ENCODE peak calls at places on chromosomes 6 and 20, in seven cellular contexts. N is mammary epithelial cell, L is psoas muscle, A is thoracic aorta, H is kidney epithelial cell, U is hepatocyte, E is vagina. M is an unnamed sample.
A peak's percentile ranks its signal among the peaks of the same experiment; 100 is the strongest.

GRCh38 chr6:16249971-16250370 is 11.6 kb downstream of the GMPR start:
- DNase-seq in L (no peak), N (peak; percentile 65), A (no peak), H (no peak), U (no peak), E (no peak), M (no peak)

GRCh38 chr20:57779401-57780003 is 69.7 kb upstream of the PMEPA1 start:
- DNase-seq in H (peak; percentile 18), A (no peak), U (peak; percentile 64), E (no peak), N (peak; percentile 64), L (no peak), M (no peak)

GRCh38 chr6:130233332-130233731 is 10.6 kb upstream of the SAMD3 start:
- DNase-seq in N (no peak), L (no peak), E (no peak), H (no peak), A (no peak), U (no peak), M (no peak)

GRCh38 chr20:33832113-33832853 is 21.1 kb downstream of the CHMP4B start:
- DNase-seq in U (no peak), A (no peak), L (no peak), H (no peak), E (no peak), N (no peak), M (no peak)

GRCh38 chr6:126955621-126956020 is 162.8 kb upstream of the RSPO3 start:
- DNase-seq in N (peak; percentile 30), U (no peak), E (no peak), H (no peak), A (no peak), L (no peak), M (peak; percentile 7)

GRCh38 chr6:21886601-21887091 is 293.1 kb downstream of the SOX4 start:
- DNase-seq in N (no peak), E (no peak), H (peak; percentile 95), L (no peak), A (no peak), U (no peak), M (no peak)

GRCh38 chr6:89411019-89411268 is 1.1 kb downstream of the RRAGD start:
- DNase-seq in L (no peak), E (no peak), A (no peak), H (no peak), N (peak; percentile 5), U (peak; percentile 45), M (no peak)

GRCh38 chr6:135105710-135106109 is 51.1 kb upstream of the HBS1L start:
- DNase-seq in A (no peak), L (no peak), H (no peak), E (no peak), N (no peak), U (no peak), M (no peak)

GRCh38 chr6:30960907-30961673 is 20.3 kb downstream of the MUCL3 start:
- DNase-seq in L (no peak), E (no peak), U (no peak), A (no peak), N (no peak), H (no peak), M (no peak)

GRCh38 chr6:113344969-113345368 is 512.2 kb upstream of the MARCKS start:
- DNase-seq in U (no peak), E (no peak), L (no peak), N (peak; percentile 14), H (no peak), A (no peak), M (no peak)

GRCh38 chr6:83183082-83183828 is 9.8 kb downstream of the PGM3 start:
- DNase-seq in L (no peak), N (peak; percentile 98), E (no peak), H (peak; percentile 51), A (no peak), U (peak; percentile 65), M (peak; percentile 42)

GRCh38 chr6:21426841-21427490 is 166.6 kb upstream of the SOX4 start:
- DNase-seq in N (no peak), L (no peak), E (no peak), H (no peak), A (no peak), U (no peak), M (no peak)

GRCh38 chr6:158028421-158028820 is 46.8 kb downstream of the SYNJ2 start:
- DNase-seq in N (no peak), U (peak; percentile 4), H (no peak), E (no peak), L (no peak), A (no peak), M (no peak)

GRCh38 chr20:48349673-48350072 is 478.1 kb downstream of the PREX1 start:
- DNase-seq in N (no peak), A (no peak), U (no peak), L (no peak), H (no peak), E (no peak), M (no peak)

GRCh38 chr20:48352628-48353027 is 475.2 kb downstream of the PREX1 start:
- DNase-seq in H (no peak), A (no peak), U (no peak), E (no peak), N (no peak), L (no peak), M (no peak)

GRCh38 chr20:48352042-48352441 is 475.8 kb downstream of the PREX1 start:
- DNase-seq in U (no peak), L (no peak), A (no peak), N (no peak), H (no peak), E (no peak), M (no peak)

GRCh38 chr20:48348022-48348421 is 479.8 kb downstream of the PREX1 start:
- DNase-seq in A (no peak), H (no peak), L (no peak), E (no peak), U (no peak), N (no peak), M (no peak)

DNA sequence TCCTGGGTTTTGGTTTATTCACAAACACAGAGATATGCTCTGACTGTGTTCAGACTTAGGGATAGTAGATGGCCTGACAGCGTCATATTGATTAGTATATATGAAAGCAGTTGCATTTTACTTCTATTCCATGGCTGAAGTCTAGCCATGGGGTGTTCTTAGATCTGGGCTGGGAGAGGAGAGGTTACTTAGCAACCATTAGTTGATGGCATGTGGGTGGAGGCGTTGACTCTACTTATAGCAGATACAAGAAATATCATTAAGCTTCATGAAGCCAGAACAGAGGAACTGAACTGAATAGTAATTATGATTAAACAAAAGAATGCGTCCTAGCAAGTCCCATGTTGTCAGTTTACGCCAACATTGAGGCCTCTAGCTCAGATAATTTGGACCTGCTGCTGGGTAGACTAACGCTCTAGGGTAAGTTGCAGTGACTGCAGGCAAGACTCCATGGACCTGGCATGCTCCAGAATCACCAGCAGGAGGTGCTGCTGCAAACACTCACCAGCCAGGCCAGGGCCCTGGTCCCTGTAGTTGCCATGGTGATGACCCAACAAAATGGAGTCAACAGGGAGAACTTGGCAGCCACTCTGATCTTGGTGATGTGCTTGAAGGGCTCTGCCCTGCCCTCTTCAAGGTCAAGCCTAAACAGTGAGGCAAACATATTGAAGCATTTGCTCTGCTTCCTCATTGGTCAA is 477.4 kb downstream of the PREX1 start:
- DNase-seq in U (no peak), N (no peak), H (no peak), E (no peak), A (no peak), L (no peak), M (no peak)
- TF ChIP-seq CTCF in U (peak; percentile 19), N (no peak), H (peak; percentile 24), E (no peak), A (no peak), L (peak; percentile 6), M (no peak)

GRCh38 chr6:99458319-99458718 is 33.2 kb upstream of the PNISR start:
- DNase-seq in A (no peak), L (no peak), U (peak; percentile 6), N (peak; percentile 12), H (no peak), E (no peak), M (no peak)
- TF ChIP-seq CTCF in A (no peak), L (no peak), U (no peak), N (peak; percentile 27), H (peak; percentile 27), E (no peak), M (no peak)

GRCh38 chr20:18624948-18625347 is 37.1 kb downstream of the DTD1 start:
- DNase-seq in N (no peak), H (no peak), L (no peak), U (no peak), A (no peak), E (no peak), M (no peak)
- TF ChIP-seq CTCF in N (no peak), H (no peak), L (no peak), U (no peak), A (no peak), E (no peak), M (no peak)

DNA sequence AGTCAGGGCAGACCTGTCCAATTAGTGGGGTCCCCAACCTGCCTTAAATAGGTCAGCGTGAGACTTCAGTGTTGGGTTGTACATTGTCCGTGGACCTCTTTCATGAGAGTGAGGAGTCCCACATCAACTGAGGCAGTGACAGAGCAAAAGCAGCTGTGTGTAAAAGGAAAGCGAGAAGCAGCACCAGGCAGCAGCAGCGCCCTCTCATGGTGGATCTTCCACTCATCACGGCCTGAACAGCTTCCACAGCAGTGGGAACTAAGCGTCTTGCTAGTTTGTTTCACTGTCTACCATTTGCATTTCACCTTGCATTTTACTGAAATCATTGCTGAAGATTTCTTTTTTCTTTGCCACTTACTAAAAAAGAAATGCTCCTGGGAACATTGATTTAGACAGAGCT is 333.8 kb downstream of the PKHD1 start:
- DNase-seq in N (peak; percentile 10), E (no peak), L (no peak), H (no peak), U (peak; percentile 31), A (no peak), M (no peak)
- TF ChIP-seq CTCF in N (peak; percentile 81), E (no peak), L (peak; percentile 5), H (peak; percentile 36), U (peak; percentile 40), A (no peak), M (no peak)

DNA sequence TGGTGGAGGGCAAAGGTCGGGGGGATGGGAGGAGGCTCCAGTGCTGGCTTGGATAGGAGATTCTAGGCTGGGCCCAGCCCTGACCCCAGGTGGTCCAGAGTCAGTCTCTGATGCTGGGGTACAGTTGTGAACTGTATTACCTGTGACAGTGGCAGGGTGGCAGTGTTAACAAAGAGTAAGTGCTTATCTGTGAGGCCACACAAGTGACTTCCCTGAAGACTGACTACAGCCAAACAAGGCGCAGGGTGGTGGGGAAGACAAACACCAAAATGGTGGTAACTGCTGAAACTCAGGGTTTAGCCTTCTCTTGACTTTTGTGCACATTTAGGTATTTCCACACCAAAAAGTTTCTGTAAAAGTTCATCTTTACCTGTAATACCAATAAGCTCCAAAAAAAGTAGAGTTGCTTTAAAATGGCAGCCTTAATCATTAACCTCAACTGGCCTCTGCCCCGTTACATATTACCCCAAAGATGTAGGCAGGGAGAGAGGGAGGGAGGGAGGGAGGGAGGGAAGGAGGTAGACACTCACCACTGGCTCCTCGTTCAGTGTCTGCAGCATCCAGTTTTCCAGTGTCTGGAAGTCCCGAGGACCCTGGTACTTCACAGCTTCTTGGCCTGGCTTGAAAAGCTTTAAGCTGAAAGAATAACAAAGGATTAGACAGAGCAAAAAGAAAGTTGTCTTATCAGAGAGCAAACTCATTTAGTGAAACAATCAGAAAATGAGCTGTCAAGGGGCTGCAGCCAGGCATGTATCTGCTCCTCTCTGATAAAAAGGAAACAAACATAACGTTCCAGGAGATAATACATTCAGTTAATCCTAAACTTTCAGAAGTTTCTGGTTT is 11.3 kb downstream of the TXNDC5 start:
- DNase-seq in A (no peak), E (no peak), U (peak; percentile 28), N (no peak), H (no peak), L (no peak), M (no peak)
- TF ChIP-seq CTCF in A (no peak), E (no peak), U (peak; percentile 28), N (no peak), H (no peak), L (no peak), M (no peak)

M was measured in RWPE1.